ENCODE peak calls at places on chromosome 18, in eight cellular contexts. E is stomach; Z is choroid plexus epithelial cell; H is stimulated activated CD4-positive, alpha-beta T cell treated with anti-CD3 and anti-CD28 coated beads, Interleukin-2, amount 100 ng/mL, for 24 hours; X is IMR-90; F is left lobe of liver; C is A549; K is activated T-helper 1 cell treated with Interleukin-2 at 50 U/mL for 16 hours. Q is an unnamed sample.

GRCh38 chr18:22057908-22058527 is 111.4 kb upstream of the GATA6 start:
- DNase-seq in E (peak; percentile 45), Z (peak; percentile 7), H (no peak), X (no peak), F (no peak), C (peak; percentile 28), K (no peak), Q (peak; percentile 20)

GRCh38 chr18:43442571-43442970 is 165.3 kb upstream of the SYT4 start:
- DNase-seq in E (no peak), Z (peak; percentile 9), H (no peak), X (no peak), F (no peak), C (no peak), K (no peak), Q (peak; percentile 38)

GRCh38 chr18:43031169-43031568 is 84.3 kb downstream of the RIT2 start:
- DNase-seq in E (no peak), Z (peak; percentile 26), H (no peak), X (no peak), F (no peak), C (no peak), K (no peak), Q (no peak)

GRCh38 chr18:72895548-72895947 is 27.8 kb upstream of the NETO1 start:
- DNase-seq in E (no peak), Z (peak; percentile 27), H (no peak), X (no peak), F (no peak), C (no peak), K (no peak), Q (peak; percentile 22)

GRCh38 chr18:78641689-78642231 is 337.9 kb upstream of the SALL3 start:
- DNase-seq in E (no peak), Z (no peak), H (no peak), X (no peak), F (no peak), C (no peak), K (no peak), Q (no peak)

GRCh38 chr18:40121001-40121400 is 1834.0 kb upstream of the PIK3C3 start:
- DNase-seq in E (no peak), Z (no peak), H (no peak), X (no peak), F (no peak), C (no peak), K (no peak), Q (no peak)

GRCh38 chr18:58180738-58181353 is 136.8 kb downstream of the NEDD4L start:
- DNase-seq in E (peak; percentile 69), Z (peak; percentile 69), H (peak; percentile 69), X (peak; percentile 47), F (peak; percentile 62), C (peak; percentile 41), K (peak; percentile 15), Q (peak; percentile 86)

GRCh38 chr18:398866-399637 is 101.4 kb downstream of the COLEC12 start:
- DNase-seq in E (no peak), Z (no peak), H (no peak), X (no peak), F (no peak), C (no peak), K (no peak), Q (peak; percentile 71)

GRCh38 chr18:2982452-2983172 is 30.3 kb downstream of the LPIN2 start:
- DNase-seq in E (no peak), Z (no peak), H (no peak), X (no peak), F (peak; percentile 89), C (peak; percentile 41), K (no peak), Q (peak; percentile 41)

GRCh38 chr18:8480506-8481328 is 128.5 kb upstream of the RAB12 start:
- DNase-seq in E (peak; percentile 34), Z (peak; percentile 87), H (no peak), X (peak; percentile 73), F (peak; percentile 44), C (peak; percentile 72), K (no peak), Q (peak; percentile 90)

GRCh38 chr18:9082763-9083510 is 19.6 kb upstream of the NDUFV2 start:
- DNase-seq in E (no peak), Z (no peak), H (peak; percentile 38), X (no peak), F (no peak), C (no peak), K (no peak), Q (no peak)

GRCh38 chr18:74472312-74472711 is 15.2 kb upstream of the DIPK1C start:
- DNase-seq in E (no peak), Z (no peak), H (no peak), X (no peak), F (no peak), C (no peak), K (no peak), Q (no peak)